ENCODE peak calls at places on chromosomes 2 and 18, in four cellular contexts. E is Right ventricle myocardium superior, U is neural crest cell, L is iris pigment epithelial cell. C is an unnamed sample.

GRCh38 chr2:79723830-79724229 is 211.0 kb downstream of the CTNNA2 start:
- DNase-seq in E (no peak), U (no peak), L (peak; percentile 99), C (no peak)

GRCh38 chr2:28117104-28117596 is 226.6 kb downstream of the BABAM2 start:
- DNase-seq in E (no peak), U (no peak), L (no peak), C (no peak)

GRCh38 chr2:85751627-85752026 is 2.2 kb upstream of the ATOH8 start:
- DNase-seq in E (no peak), U (no peak), L (no peak), C (no peak)

GRCh38 chr2:195561205-195562032 is 95.6 kb upstream of the SLC39A10 start:
- DNase-seq in E (no peak), U (no peak), L (peak; percentile 97), C (no peak)

GRCh38 chr2:53970095-53970897 is 497 bp downstream of the PSME4 start:
- DNase-seq in E (peak; percentile 63), U (peak; percentile 33), L (peak; percentile 54), C (no peak)

GRCh38 chr2:39512941-39513340 is 75.9 kb upstream of the MAP4K3 start:
- DNase-seq in E (no peak), U (no peak), L (no peak), C (no peak)

GRCh38 chr18:60684843-60685513 is 312.4 kb upstream of the MC4R start:
- DNase-seq in E (no peak), U (no peak), L (peak; percentile 41), C (no peak)

GRCh38 chr2:48209214-48209885 is 303.1 kb upstream of the FBXO11 start:
- DNase-seq in E (no peak), U (no peak), L (peak; percentile 69), C (no peak)

GRCh38 chr2:226652983-226653765 is 146.4 kb downstream of the IRS1 start:
- DNase-seq in E (no peak), U (no peak), L (peak; percentile 78), C (no peak)

GRCh38 chr2:8821276-8822217 is 15.9 kb downstream of the KIDINS220 start:
- DNase-seq in E (peak; percentile 55), U (no peak), L (peak; percentile 88), C (no peak)

GRCh38 chr2:239275037-239275685 is 125.7 kb downstream of the HDAC4 start:
- DNase-seq in E (peak; percentile 87), U (no peak), L (peak; percentile 100), C (no peak)

GRCh38 chr18:49459404-49460171 is 857 bp downstream of the DYM start:
- DNase-seq in E (no peak), U (no peak), L (peak; percentile 36), C (no peak)

GRCh38 chr2:15159751-15160177 is 401.4 kb downstream of the NBAS start:
- DNase-seq in E (no peak), U (peak; percentile 28), L (peak; percentile 65), C (no peak)

GRCh38 chr2:43340066-43340465 is 113.7 kb upstream of the ZFP36L2 start:
- DNase-seq in E (no peak), U (no peak), L (peak; percentile 74), C (no peak)

GRCh38 chr2:197378494-197378972 is 56.3 kb downstream of the SF3B1 start:
- DNase-seq in E (no peak), U (peak; percentile 59), L (peak; percentile 28), C (peak; percentile 52)

GRCh38 chr2:129765326-129766158 is 213.9 kb upstream of the RAB6C start:
- DNase-seq in E (no peak), U (no peak), L (no peak), C (no peak)

GRCh38 chr2:222055328-222055727 is 243.5 kb downstream of the PAX3 start:
- DNase-seq in E (no peak), U (no peak), L (no peak), C (no peak)

GRCh38 chr2:45169339-45170190 is 160.3 kb upstream of the SIX2 start:
- DNase-seq in E (no peak), U (peak; percentile 19), L (peak; percentile 24), C (peak; percentile 42)

GRCh38 chr18:56902653-56903052 is 244.2 kb upstream of the BOD1L2 start:
- DNase-seq in E (no peak), U (no peak), L (no peak), C (no peak)

GRCh38 chr2:102226612-102227351 is 40.0 kb downstream of the IL1RL2 start:
- DNase-seq in E (no peak), U (no peak), L (no peak), C (no peak)

GRCh38 chr2:25576596-25576995 is 96.8 kb downstream of the DTNB start:
- DNase-seq in E (no peak), U (no peak), L (no peak), C (no peak)